ENCODE peak calls at places on chromosome 17, in nine cellular contexts. F is NCI-H1417; K is ELR; I is LoVo; A is H1; E is activated CD8-positive, alpha-beta memory T cell treated with anti-CD3 and anti-CD28 coated beads for 48 hours; Z is mesendoderm; J is breast epithelium; O is fibroblast of the aortic adventitia. Y is an unnamed sample.

GRCh38 chr17:38702900-38703741 is 2.0 kb upstream of the MLLT6 start:
- DNase-seq in Z (no peak), K (peak; percentile 28), F (no peak), A (no peak), J (no peak), I (peak; percentile 8), O (no peak), E (no peak), Y (peak; percentile 79)

GRCh38 chr17:65674246-65675045 is 113.0 kb upstream of the AXIN2 start:
- DNase-seq in O (peak; percentile 55), K (no peak), Z (no peak), F (no peak), I (no peak), A (no peak), E (no peak), J (no peak), Y (no peak)

GRCh38 chr17:65070620-65071019 is 14.1 kb upstream of the GNA13 start:
- DNase-seq in E (no peak), K (no peak), O (no peak), F (no peak), Z (no peak), A (no peak), I (no peak), J (no peak), Y (no peak)

GRCh38 chr17:80694992-80695912 is 150.6 kb downstream of the RPTOR start:
- DNase-seq in J (no peak), O (no peak), F (peak; percentile 16), E (no peak), A (no peak), K (no peak), Z (no peak), I (no peak), Y (no peak)

GRCh38 chr17:30433514-30433913 is 43.7 kb upstream of the GOSR1 start:
- DNase-seq in K (peak; percentile 96), J (no peak), Z (no peak), I (peak; percentile 42), O (peak; percentile 86), E (no peak), A (no peak), F (no peak), Y (no peak)

GRCh38 chr17:81518785-81519283 is 6.2 kb upstream of the ACTG1 start:
- DNase-seq in I (peak; percentile 53), O (no peak), E (no peak), Z (peak; percentile 61), J (no peak), K (peak; percentile 55), A (no peak), F (peak; percentile 33), Y (peak; percentile 84)

GRCh38 chr17:50056217-50056960 is 479 bp downstream of the ITGA3 start:
- DNase-seq in K (peak; percentile 79), I (peak; percentile 56), Z (peak; percentile 93), O (peak; percentile 58), J (peak; percentile 79), E (peak; percentile 52), F (peak; percentile 79), A (no peak), Y (peak; percentile 72)

GRCh38 chr17:20072692-20072992 is 63.5 kb downstream of the SPECC1 start:
- DNase-seq in K (no peak), F (no peak), J (no peak), O (no peak), Z (no peak), A (no peak), I (no peak), E (no peak), Y (no peak)

GRCh38 chr17:1462164-1463112 is 6.4 kb upstream of the CRK start:
- DNase-seq in E (no peak), Z (no peak), J (no peak), I (no peak), A (no peak), O (no peak), F (peak; percentile 19), K (no peak), Y (no peak)

GRCh38 chr17:67639997-67640396 is 77.7 kb upstream of the NOL11 start:
- DNase-seq in I (no peak), A (no peak), E (no peak), J (no peak), O (no peak), Z (no peak), F (no peak), K (no peak), Y (no peak)

GRCh38 chr17:44385287-44386181 is 3.9 kb downstream of the ITGA2B start:
- DNase-seq in E (peak; percentile 82), J (peak; percentile 72), I (peak; percentile 86), K (peak; percentile 86), A (peak; percentile 75), O (peak; percentile 51), F (peak; percentile 68), Z (peak; percentile 93), Y (peak; percentile 89)

GRCh38 chr17:69928586-69928985 is 146.4 kb upstream of the KCNJ16 start:
- DNase-seq in O (no peak), K (no peak), Z (no peak), E (no peak), J (no peak), A (no peak), F (no peak), I (no peak), Y (no peak)

GRCh38 chr17:1111599-1112443 is 68.0 kb downstream of the ABR start:
- DNase-seq in F (no peak), E (no peak), K (no peak), Z (no peak), I (peak; percentile 31), O (no peak), J (no peak), A (no peak), Y (no peak)

GRCh38 chr17:57997085-57997809 is 9.2 kb upstream of the VEZF1 start:
- DNase-seq in F (no peak), A (no peak), E (no peak), J (no peak), I (no peak), O (no peak), K (no peak), Z (no peak), Y (no peak)

GRCh38 chr17:80822700-80823410 is 168.8 kb upstream of the CHMP6 start:
- DNase-seq in I (no peak), E (no peak), K (peak; percentile 43), F (no peak), O (no peak), J (peak; percentile 35), Z (no peak), A (no peak), Y (no peak)

GRCh38 chr17:47927821-47928400 is 13.5 kb upstream of the PNPO start:
- DNase-seq in J (no peak), K (no peak), Z (no peak), I (no peak), O (no peak), F (no peak), A (no peak), E (no peak), Y (peak; percentile 65)

GRCh38 chr17:13273744-13274295 is 256.0 kb upstream of the ELAC2 start:
- DNase-seq in J (no peak), K (peak; percentile 6), E (no peak), F (no peak), Z (no peak), I (no peak), O (no peak), A (no peak), Y (no peak)

GRCh38 chr17:66464921-66465320 is 162.5 kb downstream of the PRKCA start:
- DNase-seq in K (peak; percentile 24), F (no peak), I (no peak), J (no peak), O (no peak), E (no peak), Z (no peak), A (no peak), Y (no peak)

GRCh38 chr17:33260638-33261037 is 32.5 kb downstream of the ASIC2 start:
- DNase-seq in A (no peak), Z (no peak), O (no peak), K (no peak), E (no peak), I (no peak), F (peak; percentile 94), J (no peak), Y (no peak)

Y was measured in Right ventricle myocardium inferior.